ENCODE peak calls at places on chromosomes 7 and 10, in five cellular contexts. One of them, this sample, is unnamed.

GRCh38 chr7:37467017-37467416 is 18.4 kb upstream of the ELMO1 start:
- DNase-seq in T-helper 9 cell: no peak
- DNase-seq in stimulated activated CD4-positive, alpha-beta T cell treated with anti-CD3 and anti-CD28 coated beads, TNF-alpha, amount 100 ng/mL, for 24 hours: no peak
- DNase-seq in putamen: no peak
- DNase-seq in WTC11: no peak
- DNase-seq in this sample: peak; percentile 67

GRCh38 chr7:101265622-101266516 is 21.0 kb upstream of the FIS1 start:
- DNase-seq in putamen: no peak
- DNase-seq in WTC11: no peak
- DNase-seq in stimulated activated CD4-positive, alpha-beta T cell treated with anti-CD3 and anti-CD28 coated beads, TNF-alpha, amount 100 ng/mL, for 24 hours: no peak
- DNase-seq in T-helper 9 cell: no peak
- DNase-seq in this sample: no peak

GRCh38 chr7:131654668-131655326 is 98.4 kb upstream of the PODXL start:
- DNase-seq in T-helper 9 cell: peak; percentile 79
- DNase-seq in stimulated activated CD4-positive, alpha-beta T cell treated with anti-CD3 and anti-CD28 coated beads, TNF-alpha, amount 100 ng/mL, for 24 hours: peak; percentile 65
- DNase-seq in putamen: peak; percentile 48
- DNase-seq in WTC11: peak; percentile 97
- DNase-seq in this sample: peak; percentile 78

GRCh38 chr10:95475827-95476481 is 85.2 kb downstream of the SORBS1 start:
- DNase-seq in stimulated activated CD4-positive, alpha-beta T cell treated with anti-CD3 and anti-CD28 coated beads, TNF-alpha, amount 100 ng/mL, for 24 hours: no peak
- DNase-seq in T-helper 9 cell: no peak
- DNase-seq in putamen: no peak
- DNase-seq in WTC11: no peak
- DNase-seq in this sample: no peak

GRCh38 chr10:79018591-79019011 is 50.2 kb upstream of the ZMIZ1 start:
- DNase-seq in T-helper 9 cell: no peak
- DNase-seq in WTC11: no peak
- DNase-seq in stimulated activated CD4-positive, alpha-beta T cell treated with anti-CD3 and anti-CD28 coated beads, TNF-alpha, amount 100 ng/mL, for 24 hours: no peak
- DNase-seq in putamen: no peak
- DNase-seq in this sample: no peak

GRCh38 chr7:33494473-33494872 is 365.1 kb downstream of the BBS9 start:
- DNase-seq in WTC11: no peak
- DNase-seq in putamen: no peak
- DNase-seq in T-helper 9 cell: no peak
- DNase-seq in stimulated activated CD4-positive, alpha-beta T cell treated with anti-CD3 and anti-CD28 coated beads, TNF-alpha, amount 100 ng/mL, for 24 hours: no peak
- DNase-seq in this sample: no peak

GRCh38 chr10:68073631-68074403 is 1.3 kb downstream of the HERC4 start:
- DNase-seq in stimulated activated CD4-positive, alpha-beta T cell treated with anti-CD3 and anti-CD28 coated beads, TNF-alpha, amount 100 ng/mL, for 24 hours: no peak
- DNase-seq in putamen: no peak
- DNase-seq in WTC11: no peak
- DNase-seq in T-helper 9 cell: no peak
- DNase-seq in this sample: peak; percentile 16

GRCh38 chr10:43258032-43258921 is 8.6 kb downstream of the RASGEF1A start:
- DNase-seq in stimulated activated CD4-positive, alpha-beta T cell treated with anti-CD3 and anti-CD28 coated beads, TNF-alpha, amount 100 ng/mL, for 24 hours: no peak
- DNase-seq in T-helper 9 cell: no peak
- DNase-seq in putamen: no peak
- DNase-seq in WTC11: no peak
- DNase-seq in this sample: no peak

GRCh38 chr10:84237199-84238051 is 3.9 kb downstream of the LRIT1 start:
- DNase-seq in stimulated activated CD4-positive, alpha-beta T cell treated with anti-CD3 and anti-CD28 coated beads, TNF-alpha, amount 100 ng/mL, for 24 hours: no peak
- DNase-seq in T-helper 9 cell: no peak
- DNase-seq in WTC11: peak; percentile 84
- DNase-seq in putamen: no peak
- DNase-seq in this sample: no peak

GRCh38 chr10:128875030-128875744 is 591.9 kb upstream of the MGMT start:
- DNase-seq in T-helper 9 cell: no peak
- DNase-seq in putamen: no peak
- DNase-seq in stimulated activated CD4-positive, alpha-beta T cell treated with anti-CD3 and anti-CD28 coated beads, TNF-alpha, amount 100 ng/mL, for 24 hours: no peak
- DNase-seq in WTC11: no peak
- DNase-seq in this sample: no peak

GRCh38 chr7:24290004-24290641 is 6.1 kb downstream of the NPY start:
- DNase-seq in WTC11: peak; percentile 36
- DNase-seq in putamen: peak; percentile 17
- DNase-seq in stimulated activated CD4-positive, alpha-beta T cell treated with anti-CD3 and anti-CD28 coated beads, TNF-alpha, amount 100 ng/mL, for 24 hours: peak; percentile 17
- DNase-seq in T-helper 9 cell: no peak
- DNase-seq in this sample: peak; percentile 89

GRCh38 chr7:1693991-1694524 is 24.0 kb downstream of the ELFN1 start:
- DNase-seq in putamen: peak; percentile 74
- DNase-seq in T-helper 9 cell: no peak
- DNase-seq in WTC11: peak; percentile 82
- DNase-seq in stimulated activated CD4-positive, alpha-beta T cell treated with anti-CD3 and anti-CD28 coated beads, TNF-alpha, amount 100 ng/mL, for 24 hours: no peak
- DNase-seq in this sample: no peak

GRCh38 chr7:155533827-155534690 is 12.3 kb downstream of the CNPY1 start:
- DNase-seq in T-helper 9 cell: no peak
- DNase-seq in stimulated activated CD4-positive, alpha-beta T cell treated with anti-CD3 and anti-CD28 coated beads, TNF-alpha, amount 100 ng/mL, for 24 hours: no peak
- DNase-seq in WTC11: peak; percentile 83
- DNase-seq in putamen: no peak
- DNase-seq in this sample: peak; percentile 31

GRCh38 chr7:66505531-66506451 is 122.9 kb upstream of the KCTD7 start:
- DNase-seq in WTC11: no peak
- DNase-seq in putamen: no peak
- DNase-seq in T-helper 9 cell: peak; percentile 30
- DNase-seq in stimulated activated CD4-positive, alpha-beta T cell treated with anti-CD3 and anti-CD28 coated beads, TNF-alpha, amount 100 ng/mL, for 24 hours: no peak
- DNase-seq in this sample: no peak

GRCh38 chr10:127195571-127196226 is 692 bp downstream of the INSYN2A start:
- DNase-seq in stimulated activated CD4-positive, alpha-beta T cell treated with anti-CD3 and anti-CD28 coated beads, TNF-alpha, amount 100 ng/mL, for 24 hours: no peak
- DNase-seq in T-helper 9 cell: no peak
- DNase-seq in putamen: peak; percentile 16
- DNase-seq in WTC11: peak; percentile 44
- DNase-seq in this sample: no peak